ENCODE peak calls at places on chromosomes 12 and 14, in eight cellular contexts. R is tibial nerve, Z is cardiac muscle cell, K is pancreas, T is glutamatergic neuron, V is lower leg skin, Q is neural crest cell, L is fibroblast of mammary gland. D is an unnamed sample.

GRCh38 chr14:100868621-100869370 is 34.7 kb downstream of the RTL1 start:
- DNase-seq in Q (no peak), Z (no peak), L (no peak), T (peak; percentile 11), K (no peak), V (no peak), R (no peak), D (no peak)

GRCh38 chr12:1217191-1217949 is 226.3 kb downstream of the ERC1 start:
- DNase-seq in V (no peak), Z (no peak), L (peak; percentile 76), K (no peak), R (no peak), T (no peak), Q (no peak), D (no peak)

GRCh38 chr12:100395811-100396210 is 38.9 kb downstream of the SLC17A8 start:
- DNase-seq in K (no peak), V (no peak), Z (no peak), R (no peak), L (no peak), T (no peak), Q (no peak), D (no peak)

GRCh38 chr12:10191865-10192264 is 13.0 kb downstream of the TMEM52B start:
- DNase-seq in K (no peak), Z (no peak), R (no peak), Q (no peak), V (no peak), T (no peak), L (peak; percentile 77), D (no peak)

GRCh38 chr12:56636675-56637540 is 6.8 kb upstream of the BAZ2A start:
- DNase-seq in R (peak; percentile 99), L (peak; percentile 100), V (peak; percentile 100), Q (peak; percentile 83), Z (peak; percentile 99), K (peak; percentile 97), T (peak; percentile 99), D (peak; percentile 92)

GRCh38 chr12:7797698-7798398 is 8.6 kb downstream of the NANOG start:
- DNase-seq in Z (peak; percentile 7), V (no peak), R (no peak), K (peak; percentile 43), T (no peak), L (peak; percentile 8), Q (no peak), D (no peak)

GRCh38 chr12:90682398-90682797 is 272.6 kb downstream of the CCER1 start:
- DNase-seq in T (no peak), K (no peak), R (no peak), V (no peak), Q (no peak), L (peak; percentile 88), Z (no peak), D (no peak)

GRCh38 chr14:105647784-105648608 is 121.6 kb downstream of the TMEM121 start:
- DNase-seq in T (no peak), L (no peak), Q (no peak), K (no peak), R (no peak), V (no peak), Z (no peak), D (no peak)

GRCh38 chr14:34983148-34983760 is 462 bp downstream of the SRP54 start:
- DNase-seq in Q (no peak), K (no peak), V (no peak), T (no peak), Z (no peak), R (no peak), L (no peak), D (no peak)

GRCh38 chr14:60051690-60052324 is 39.9 kb upstream of the PCNX4 start:
- DNase-seq in L (peak; percentile 69), T (no peak), K (no peak), Q (no peak), R (no peak), Z (no peak), V (no peak), D (no peak)

GRCh38 chr14:94464290-94464689 is 11.7 kb upstream of the SERPINA11 start:
- DNase-seq in T (no peak), K (no peak), Q (no peak), V (no peak), L (no peak), Z (no peak), R (no peak), D (no peak)

GRCh38 chr12:64169999-64170398 is 52.1 kb downstream of the KICS2 start:
- DNase-seq in T (no peak), K (no peak), V (no peak), Q (no peak), L (no peak), R (no peak), Z (no peak), D (no peak)

GRCh38 chr12:49413010-49413409 is 45.7 kb downstream of the SPATS2 start:
- DNase-seq in Z (no peak), L (peak; percentile 33), Q (no peak), V (no peak), R (no peak), K (no peak), T (no peak), D (no peak)

GRCh38 chr14:56273151-56273550 is 154.9 kb downstream of the PELI2 start:
- DNase-seq in R (no peak), L (peak; percentile 76), Q (no peak), Z (no peak), K (no peak), V (peak; percentile 44), T (no peak), D (no peak)

DNA sequence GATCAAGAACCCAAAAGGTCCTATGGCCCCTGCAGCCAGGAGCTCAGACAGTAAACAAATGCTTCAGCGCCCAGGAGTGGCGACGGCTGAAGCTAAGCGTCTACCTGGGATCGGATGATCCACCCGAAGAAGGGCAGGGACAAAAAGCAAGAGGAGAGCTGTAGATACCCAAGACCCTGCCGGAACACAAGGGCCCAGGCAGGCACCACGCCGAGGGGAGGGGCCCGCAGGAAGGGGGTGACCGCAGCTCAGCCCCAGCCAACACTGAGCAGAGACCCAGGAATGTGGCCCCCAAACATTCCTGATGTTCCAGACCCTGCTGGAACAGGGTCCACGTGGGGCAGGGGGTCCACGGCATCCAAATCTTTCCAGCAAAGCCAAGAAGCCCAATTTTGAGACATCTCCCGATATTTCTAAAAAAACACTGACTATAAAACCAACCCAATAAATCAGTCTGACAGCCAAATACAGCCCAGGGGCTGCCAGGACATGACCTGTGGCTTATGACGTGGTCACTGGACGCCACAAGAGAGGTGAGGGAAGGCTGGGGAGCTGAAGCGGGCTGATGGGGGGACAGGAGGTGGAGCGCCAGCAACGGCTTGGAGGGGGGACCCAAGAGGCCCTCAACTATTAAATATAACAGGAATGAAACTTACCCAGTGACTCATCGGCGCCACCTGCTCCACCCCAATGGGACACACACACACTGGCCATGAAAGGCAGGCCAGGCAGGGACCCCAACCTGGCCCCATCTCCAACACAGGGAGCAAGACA is 58.9 kb downstream of the NCOR2 start:
- DNase-seq in R (peak; percentile 59), L (peak; percentile 61), K (no peak), Z (no peak), T (no peak), V (no peak), Q (no peak), D (peak; percentile 68)
- TF ChIP-seq CTCF in R (no peak), L (no peak), K (no peak), Z (no peak), T (no peak), V (no peak), Q (no peak), D (peak; percentile 17)

GRCh38 chr12:102917026-102917787 is at the start of gene PAH:
- DNase-seq in R (no peak), Z (peak; percentile 7), T (no peak), V (no peak), K (peak; percentile 40), Q (no peak), L (no peak), D (peak; percentile 22)
- TF ChIP-seq CTCF in R (no peak), Z (no peak), T (no peak), V (no peak), K (no peak), Q (peak; percentile 34), L (no peak), D (no peak)

DNA sequence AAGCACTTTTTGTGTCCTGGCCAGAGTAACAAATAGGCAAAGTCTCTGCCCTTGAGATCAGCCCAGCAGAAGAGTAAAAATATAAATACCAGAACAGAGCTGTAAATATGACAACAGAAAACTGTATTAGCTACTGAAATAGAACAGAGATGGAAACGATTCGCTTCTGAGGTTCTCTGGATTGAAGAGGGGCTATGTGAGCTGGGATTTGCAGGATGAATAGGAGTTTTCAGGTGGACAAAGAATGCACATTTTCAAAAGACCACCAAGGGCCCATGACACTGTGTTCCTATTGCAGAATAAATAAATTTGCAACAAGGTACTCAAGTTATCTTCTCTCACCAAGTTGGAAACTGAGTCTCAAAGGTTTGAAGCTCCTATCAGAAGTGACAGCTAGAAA is 176.6 kb downstream of the BCL11B start:
- DNase-seq in T (no peak), K (no peak), L (no peak), R (no peak), V (no peak), Q (no peak), Z (no peak), D (no peak)
- TF ChIP-seq CTCF in T (no peak), K (no peak), L (no peak), R (no peak), V (no peak), Q (no peak), Z (no peak), D (no peak)

DNA sequence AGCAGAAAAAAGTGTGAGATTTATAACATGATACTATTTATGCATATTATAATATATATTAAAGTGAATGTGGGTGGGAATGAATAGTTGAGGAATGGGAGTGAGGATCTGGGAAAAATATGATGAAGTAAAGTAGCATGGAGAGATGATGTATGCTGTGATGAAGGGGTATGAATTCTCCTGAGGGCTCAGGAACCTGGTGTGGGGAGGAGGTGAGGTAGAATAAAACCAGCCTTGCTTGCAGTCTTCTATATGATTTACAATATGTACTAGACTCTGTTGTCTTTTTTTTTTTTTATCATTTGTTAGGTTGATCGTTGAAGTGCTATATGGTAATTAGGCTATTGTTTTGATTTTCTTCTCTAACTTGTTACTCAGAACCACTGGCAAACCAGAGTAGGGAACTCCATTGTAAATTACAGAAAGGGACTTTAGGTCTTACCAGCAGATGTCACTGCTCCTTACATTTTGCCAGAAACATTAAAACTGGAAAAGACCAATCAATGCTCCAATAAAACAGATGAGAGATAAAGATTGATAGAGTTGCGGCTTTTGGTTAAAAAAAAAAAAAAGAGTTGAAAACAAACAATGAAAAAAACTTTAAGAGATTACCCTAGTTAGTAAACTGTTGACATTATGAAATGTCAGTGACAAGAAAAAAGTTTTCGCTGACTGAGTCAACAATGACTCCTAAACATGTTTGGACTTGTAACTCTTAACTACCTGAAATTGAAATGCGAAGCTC is 39.9 kb downstream of the ATL1 start:
- DNase-seq in T (no peak), V (no peak), R (no peak), K (no peak), Z (peak; percentile 53), L (peak; percentile 70), Q (no peak), D (peak; percentile 24)
- TF ChIP-seq CTCF in T (no peak), V (no peak), R (peak; percentile 51), K (peak; percentile 35), Z (peak; percentile 64), L (peak; percentile 68), Q (peak; percentile 71), D (peak; percentile 20)